ENCODE peak calls at places on chromosomes 6 and 20, in seven cellular contexts. H is HT-29, F is heart right ventricle, Z is PC-3, K is Right ventricle myocardium superior, B is GM18507, I is amygdala. T is an unnamed sample.

GRCh38 chr20:25025986-25026605 is 31.8 kb downstream of the ACSS1 start:
- DNase-seq in H (no peak), F (no peak), Z (no peak), K (no peak), B (no peak), I (no peak), T (no peak)

GRCh38 chr6:108591040-108591816 is 30.5 kb downstream of the FOXO3 start:
- DNase-seq in H (no peak), F (no peak), Z (no peak), K (no peak), B (no peak), I (no peak), T (no peak)

GRCh38 chr6:44431118-44431725 is 43.7 kb downstream of the CDC5L start:
- DNase-seq in H (peak; percentile 64), F (peak; percentile 43), Z (peak; percentile 72), K (no peak), B (peak; percentile 11), I (peak; percentile 17), T (peak; percentile 23)

GRCh38 chr6:105879902-105880547 is 206.1 kb upstream of the PRDM1 start:
- DNase-seq in H (no peak), F (no peak), Z (no peak), K (peak; percentile 45), B (no peak), I (peak; percentile 10), T (no peak)

GRCh38 chr20:14284443-14284842 is 53.0 kb downstream of the FLRT3 start:
- DNase-seq in H (no peak), F (no peak), Z (no peak), K (no peak), B (no peak), I (no peak), T (no peak)

GRCh38 chr6:148329568-148330299 is 12.9 kb upstream of the SASH1 start:
- DNase-seq in H (no peak), F (no peak), Z (peak; percentile 43), K (no peak), B (no peak), I (no peak), T (no peak)

GRCh38 chr6:151992091-151992490 is 184.6 kb downstream of the ESR1 start:
- DNase-seq in H (no peak), F (no peak), Z (no peak), K (no peak), B (no peak), I (no peak), T (no peak)

GRCh38 chr20:56244259-56244658 is 4.3 kb upstream of the MC3R start:
- DNase-seq in H (no peak), F (no peak), Z (no peak), K (no peak), B (no peak), I (no peak), T (no peak)

GRCh38 chr6:21404577-21404976 is 189.0 kb upstream of the SOX4 start:
- DNase-seq in H (no peak), F (no peak), Z (no peak), K (no peak), B (no peak), I (no peak), T (no peak)

GRCh38 chr20:63504642-63505041 is 5.8 kb upstream of the EEF1A2 start:
- DNase-seq in H (no peak), F (no peak), Z (no peak), K (no peak), B (no peak), I (no peak), T (no peak)

GRCh38 chr6:106247733-106248132 is 77.8 kb downstream of the ATG5 start:
- DNase-seq in H (no peak), F (no peak), Z (no peak), K (no peak), B (no peak), I (no peak), T (no peak)

GRCh38 chr20:64224344-64225165 is 31.0 kb upstream of the PCMTD2 start:
- DNase-seq in H (peak; percentile 26), F (peak; percentile 29), Z (peak; percentile 38), K (no peak), B (no peak), I (no peak), T (peak; percentile 99)

GRCh38 chr20:33609504-33609903 is 52.6 kb upstream of the C20orf144 start:
- DNase-seq in H (no peak), F (no peak), Z (no peak), K (no peak), B (no peak), I (no peak), T (no peak)

GRCh38 chr6:148452921-148453320 is 110.3 kb downstream of the SASH1 start:
- DNase-seq in H (no peak), F (no peak), Z (no peak), K (no peak), B (no peak), I (no peak), T (no peak)

GRCh38 chr20:58127731-58128130 is 100.7 kb downstream of the ANKRD60 start:
- DNase-seq in H (peak; percentile 16), F (no peak), Z (peak; percentile 100), K (no peak), B (no peak), I (no peak), T (peak; percentile 100)

GRCh38 chr6:168524644-168525043 is 83.7 kb downstream of the SMOC2 start:
- DNase-seq in H (no peak), F (no peak), Z (no peak), K (no peak), B (no peak), I (no peak), T (no peak)

GRCh38 chr6:80622641-80623040 is 516.2 kb downstream of the BCKDHB start:
- DNase-seq in H (peak; percentile 53), F (peak; percentile 59), Z (peak; percentile 77), K (peak; percentile 57), B (no peak), I (no peak), T (no peak)

GRCh38 chr6:157232161-157232895 is 91.0 kb downstream of the TMEM242 start:
- DNase-seq in H (no peak), F (no peak), Z (no peak), K (no peak), B (no peak), I (no peak), T (no peak)

GRCh38 chr6:2712102-2712501 is 38.6 kb downstream of the MYLK4 start:
- DNase-seq in H (no peak), F (no peak), Z (no peak), K (no peak), B (no peak), I (no peak), T (no peak)

GRCh38 chr6:150406948-150407347 is 38.1 kb downstream of the IYD start:
- DNase-seq in H (no peak), F (no peak), Z (no peak), K (no peak), B (no peak), I (no peak), T (no peak)

GRCh38 chr20:52210037-52210990 is 18.7 kb upstream of the ZFP64 start:
- DNase-seq in H (no peak), F (no peak), Z (no peak), K (no peak), B (no peak), I (no peak), T (no peak)

GRCh38 chr6:29976588-29977424 is 34.5 kb downstream of the HLA-A start:
- DNase-seq in H (peak; percentile 83), F (peak; percentile 93), Z (peak; percentile 80), K (peak; percentile 94), B (peak; percentile 20), I (peak; percentile 45), T (peak; percentile 77)

GRCh38 chr6:45592991-45593390 is 215.3 kb upstream of the SUPT3H start:
- DNase-seq in H (no peak), F (no peak), Z (no peak), K (no peak), B (no peak), I (no peak), T (no peak)

GRCh38 chr6:53718597-53719460 is 53.3 kb upstream of the KLHL31 start:
- DNase-seq in H (peak; percentile 90), F (peak; percentile 63), Z (peak; percentile 88), K (no peak), B (peak; percentile 51), I (peak; percentile 3), T (peak; percentile 77)

GRCh38 chr6:15389079-15389758 is 143.3 kb downstream of the JARID2 start:
- DNase-seq in H (no peak), F (peak; percentile 21), Z (no peak), K (no peak), B (no peak), I (no peak), T (no peak)

GRCh38 chr6:13492357-13492756 is 5.0 kb upstream of the GFOD1 start:
- DNase-seq in H (no peak), F (no peak), Z (no peak), K (no peak), B (no peak), I (no peak), T (no peak)

GRCh38 chr6:14784596-14785360 is 461.1 kb upstream of the JARID2 start:
- DNase-seq in H (no peak), F (no peak), Z (no peak), K (no peak), B (no peak), I (no peak), T (no peak)

GRCh38 chr6:3456794-3457709 is at the start of gene SLC22A23:
- DNase-seq in H (peak; percentile 69), F (peak; percentile 53), Z (peak; percentile 84), K (peak; percentile 73), B (peak; percentile 67), I (peak; percentile 74), T (peak; percentile 52)

GRCh38 chr6:69880570-69880969 is 14.2 kb downstream of the COL19A1 start:
- DNase-seq in H (no peak), F (no peak), Z (no peak), K (no peak), B (no peak), I (no peak), T (no peak)

GRCh38 chr20:5715068-5715841 is 34.9 kb upstream of the SHLD1 start:
- DNase-seq in H (peak; percentile 14), F (no peak), Z (peak; percentile 50), K (no peak), B (no peak), I (no peak), T (no peak)